ENCODE peak calls at places on chromosomes 7 and 10, in four cellular contexts. One of them, this sample, is unnamed.

GRCh38 chr10:26365681-26366327 is 72.3 kb upstream of the APBB1IP start:
- DNase-seq in IMR-90: no peak
- DNase-seq in mesendoderm: no peak
- DNase-seq in mesenchymal stem cell: no peak
- DNase-seq in this sample: peak; percentile 35

GRCh38 chr10:114389429-114389828 is 14.9 kb downstream of the AFAP1L2 start:
- DNase-seq in IMR-90: peak; percentile 52
- DNase-seq in mesendoderm: no peak
- DNase-seq in mesenchymal stem cell: peak; percentile 72
- DNase-seq in this sample: peak; percentile 65

GRCh38 chr7:106329408-106329807 is 44.6 kb upstream of the NAMPT start:
- DNase-seq in IMR-90: no peak
- DNase-seq in mesendoderm: no peak
- DNase-seq in mesenchymal stem cell: peak; percentile 3
- DNase-seq in this sample: peak; percentile 63

GRCh38 chr10:125343118-125343752 is 182.9 kb upstream of the CTBP2 start:
- DNase-seq in IMR-90: peak; percentile 36
- DNase-seq in mesendoderm: peak; percentile 48
- DNase-seq in mesenchymal stem cell: peak; percentile 45
- DNase-seq in this sample: peak; percentile 24

GRCh38 chr7:70595741-70596574 is 536.0 kb upstream of the GALNT17 start:
- DNase-seq in IMR-90: no peak
- DNase-seq in mesendoderm: peak; percentile 51
- DNase-seq in mesenchymal stem cell: no peak
- DNase-seq in this sample: no peak

GRCh38 chr10:29951441-29951931 is 107.9 kb downstream of the JCAD start:
- DNase-seq in IMR-90: peak; percentile 74
- DNase-seq in mesendoderm: no peak
- DNase-seq in mesenchymal stem cell: peak; percentile 56
- DNase-seq in this sample: peak; percentile 52

GRCh38 chr7:95553939-95554338 is 42.4 kb downstream of the PDK4 start:
- DNase-seq in IMR-90: no peak
- DNase-seq in mesendoderm: no peak
- DNase-seq in mesenchymal stem cell: peak; percentile 27
- DNase-seq in this sample: no peak

GRCh38 chr7:665751-666453 is 60.6 kb upstream of the DNAAF5 start:
- DNase-seq in IMR-90: no peak
- DNase-seq in mesendoderm: peak; percentile 35
- DNase-seq in mesenchymal stem cell: no peak
- DNase-seq in this sample: no peak

GRCh38 chr10:68697106-68697505 is 23.9 kb upstream of the CCAR1 start:
- DNase-seq in IMR-90: no peak
- DNase-seq in mesendoderm: no peak
- DNase-seq in mesenchymal stem cell: no peak
- DNase-seq in this sample: no peak

GRCh38 chr10:103859161-103860141 is 4.1 kb upstream of the SH3PXD2A start:
- DNase-seq in IMR-90: peak; percentile 74
- DNase-seq in mesendoderm: peak; percentile 81
- DNase-seq in mesenchymal stem cell: peak; percentile 88
- DNase-seq in this sample: peak; percentile 88

GRCh38 chr10:100362570-100363496 is 15.8 kb downstream of the SCD start:
- DNase-seq in IMR-90: no peak
- DNase-seq in mesendoderm: no peak
- DNase-seq in mesenchymal stem cell: no peak
- DNase-seq in this sample: no peak

GRCh38 chr10:28250782-28251181 is 52.1 kb downstream of the MPP7 start:
- DNase-seq in IMR-90: peak; percentile 51
- DNase-seq in mesendoderm: no peak
- DNase-seq in mesenchymal stem cell: peak; percentile 30
- DNase-seq in this sample: peak; percentile 74

GRCh38 chr7:114989531-114989930 is 67.6 kb downstream of the MDFIC start:
- DNase-seq in IMR-90: no peak
- DNase-seq in mesendoderm: no peak
- DNase-seq in mesenchymal stem cell: peak; percentile 49
- DNase-seq in this sample: no peak

GRCh38 chr7:114988755-114989154 is 66.9 kb downstream of the MDFIC start:
- DNase-seq in IMR-90: peak; percentile 83
- DNase-seq in mesendoderm: no peak
- DNase-seq in mesenchymal stem cell: peak; percentile 63
- DNase-seq in this sample: no peak

GRCh38 chr7:114986181-114986800 is 64.4 kb downstream of the MDFIC start:
- DNase-seq in IMR-90: no peak
- DNase-seq in mesendoderm: no peak
- DNase-seq in mesenchymal stem cell: no peak
- DNase-seq in this sample: no peak

GRCh38 chr7:114986805-114987204 is 64.9 kb downstream of the MDFIC start:
- DNase-seq in IMR-90: peak; percentile 31
- DNase-seq in mesendoderm: peak; percentile 28
- DNase-seq in mesenchymal stem cell: peak; percentile 37
- DNase-seq in this sample: no peak

DNA sequence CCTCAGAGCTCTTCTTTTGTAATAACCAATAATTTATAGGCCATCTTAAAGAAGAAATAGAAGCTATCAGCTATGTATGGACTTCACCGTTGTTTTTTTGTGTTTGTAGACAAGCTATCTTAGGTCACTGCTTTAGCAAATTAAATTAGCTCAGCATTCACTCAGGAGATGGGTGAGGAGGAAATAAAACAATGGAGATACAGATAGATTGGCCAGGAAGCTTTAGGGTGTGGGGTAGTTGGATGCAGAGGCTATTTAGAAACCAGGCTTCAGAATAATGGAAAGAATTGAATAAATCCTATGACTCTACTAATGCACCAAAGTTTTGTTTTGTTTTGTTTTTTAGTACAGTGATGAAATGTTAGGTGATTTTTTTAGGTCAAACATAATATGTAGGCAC is 66.1 kb downstream of the MDFIC start:
- DNase-seq in IMR-90: no peak
- DNase-seq in mesendoderm: no peak
- DNase-seq in mesenchymal stem cell: no peak
- DNase-seq in this sample: no peak
- H3K4me1 ChIP-seq in IMR-90: peaks cover 4% of the 10 kb centered on the region
- H3K4me1 ChIP-seq in mesendoderm: peaks cover 8% of the 10 kb centered on the region
- H3K4me1 ChIP-seq in mesenchymal stem cell: no peaks in the 10 kb centered on the region
- H3K4me1 ChIP-seq in this sample: peaks cover 3% of the 10 kb centered on the region

DNA sequence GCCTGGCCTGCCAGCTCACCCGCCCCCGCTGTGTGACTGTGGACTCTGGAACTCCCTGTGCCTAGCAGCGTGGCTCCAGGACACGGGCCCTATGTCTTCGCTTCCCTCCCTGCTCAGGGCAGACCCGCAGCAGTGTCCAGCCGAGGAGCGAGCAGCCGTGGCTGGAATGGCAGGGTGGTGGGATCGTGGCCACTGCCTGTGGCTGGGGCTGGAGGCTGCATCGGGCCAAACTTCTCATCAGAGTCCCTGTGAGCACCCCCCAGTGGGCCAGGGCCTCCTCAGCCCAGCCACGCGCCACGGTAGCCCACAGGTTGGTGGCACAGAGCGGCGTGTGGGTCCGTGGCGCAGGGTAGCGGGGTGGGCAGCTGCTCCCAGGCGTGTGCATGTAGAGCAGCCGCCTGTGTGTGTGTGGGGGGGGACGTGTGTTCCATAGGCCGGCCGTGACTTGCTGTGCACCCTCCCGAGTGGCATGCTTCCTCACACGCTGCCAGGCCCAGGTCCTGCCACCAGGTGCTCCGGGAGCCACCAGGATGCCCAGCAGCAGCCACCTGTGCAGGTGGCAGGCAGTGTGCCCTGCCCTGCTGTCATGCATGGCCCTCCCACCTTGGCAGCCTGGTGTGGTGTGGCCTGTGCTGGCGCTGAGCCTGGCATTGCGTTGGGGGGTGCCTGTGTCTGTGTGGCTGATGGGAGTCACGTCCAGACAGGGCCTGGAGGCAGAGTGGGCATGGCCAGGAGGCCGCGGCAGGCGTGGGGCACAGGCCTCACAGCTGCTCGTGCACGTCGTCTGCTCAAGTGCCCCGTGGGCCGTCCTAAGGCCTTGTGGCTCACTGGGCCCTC is 8.4 kb downstream of the TTYH3 start:
- DNase-seq in IMR-90: no peak
- DNase-seq in mesendoderm: no peak
- DNase-seq in mesenchymal stem cell: no peak
- DNase-seq in this sample: peak; percentile 74
- H3K79me1 ChIP-seq in IMR-90: peaks cover 95% of the 10 kb centered on the region
- H3K79me1 ChIP-seq in mesendoderm: peaks cover 25% of the 10 kb centered on the region
- H3K79me1 ChIP-seq in mesenchymal stem cell: no peaks in the 10 kb centered on the region
- H3K79me1 ChIP-seq in this sample: peaks cover 10% of the 10 kb centered on the region

GRCh38 chr10:48383393-48383792 is 76.9 kb downstream of the MAPK8 start:
- DNase-seq in IMR-90: no peak
- DNase-seq in mesendoderm: peak; percentile 92
- DNase-seq in mesenchymal stem cell: no peak
- DNase-seq in this sample: peak; percentile 89

GRCh38 chr10:48381971-48382370 is 75.5 kb downstream of the MAPK8 start:
- DNase-seq in IMR-90: no peak
- DNase-seq in mesendoderm: no peak
- DNase-seq in mesenchymal stem cell: no peak
- DNase-seq in this sample: no peak

GRCh38 chr10:48378675-48379074 is 72.2 kb downstream of the MAPK8 start:
- DNase-seq in IMR-90: no peak
- DNase-seq in mesendoderm: no peak
- DNase-seq in mesenchymal stem cell: no peak
- DNase-seq in this sample: no peak

GRCh38 chr10:48384699-48384982 is 78.2 kb downstream of the MAPK8 start:
- DNase-seq in IMR-90: no peak
- DNase-seq in mesendoderm: no peak
- DNase-seq in mesenchymal stem cell: peak; percentile 21
- DNase-seq in this sample: no peak

GRCh38 chr10:48382982-48383381 is 76.5 kb downstream of the MAPK8 start:
- DNase-seq in IMR-90: no peak
- DNase-seq in mesendoderm: no peak
- DNase-seq in mesenchymal stem cell: no peak
- DNase-seq in this sample: no peak
- H2BK5ac ChIP-seq in IMR-90: no peak overlapping the region
- H2BK5ac ChIP-seq in mesendoderm: no peak overlapping the region
- H2BK5ac ChIP-seq in mesenchymal stem cell: no peak overlapping the region
- H2BK5ac ChIP-seq in this sample: no peak overlapping the region

DNA sequence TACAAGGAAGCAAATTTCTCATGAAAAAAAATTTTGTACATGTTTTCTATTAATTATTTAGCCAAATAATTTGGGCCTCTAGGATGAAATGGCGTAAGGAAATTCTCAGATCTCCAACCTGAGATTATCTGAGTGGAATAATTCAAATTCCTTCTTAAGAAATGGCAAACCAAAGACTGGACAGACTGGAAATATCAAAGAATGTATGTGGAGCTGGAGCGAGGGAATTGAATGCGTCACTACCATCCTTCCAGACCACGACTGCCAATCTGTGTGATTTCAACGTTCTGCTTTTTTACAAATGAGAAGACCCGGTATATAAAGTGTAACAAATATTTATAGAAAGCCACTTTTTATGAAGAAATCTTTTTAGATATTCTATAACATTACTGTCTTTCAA is 12.4 kb upstream of the BLNK start:
- DNase-seq in IMR-90: no peak
- DNase-seq in mesendoderm: no peak
- DNase-seq in mesenchymal stem cell: no peak
- DNase-seq in this sample: peak; percentile 70
- H3K4me1 ChIP-seq in IMR-90: no peaks in the 10 kb centered on the region
- H3K4me1 ChIP-seq in mesendoderm: no peaks in the 10 kb centered on the region
- H3K4me1 ChIP-seq in mesenchymal stem cell: peaks cover 4% of the 10 kb centered on the region
- H3K4me1 ChIP-seq in this sample: peaks cover 12% of the 10 kb centered on the region

GRCh38 chr10:79096514-79096913 is 27.7 kb downstream of the ZMIZ1 start:
- DNase-seq in IMR-90: no peak
- DNase-seq in mesendoderm: peak; percentile 63
- DNase-seq in mesenchymal stem cell: no peak
- DNase-seq in this sample: no peak

GRCh38 chr10:79097021-79097695 is 28.4 kb downstream of the ZMIZ1 start:
- DNase-seq in IMR-90: peak; percentile 74
- DNase-seq in mesendoderm: no peak
- DNase-seq in mesenchymal stem cell: no peak
- DNase-seq in this sample: no peak

GRCh38 chr10:79093658-79094411 is 25.1 kb downstream of the ZMIZ1 start:
- DNase-seq in IMR-90: peak; percentile 81
- DNase-seq in mesendoderm: peak; percentile 98
- DNase-seq in mesenchymal stem cell: peak; percentile 94
- DNase-seq in this sample: no peak

GRCh38 chr10:79094412-79095175 is 25.8 kb downstream of the ZMIZ1 start:
- DNase-seq in IMR-90: no peak
- DNase-seq in mesendoderm: no peak
- DNase-seq in mesenchymal stem cell: peak; percentile 49
- DNase-seq in this sample: no peak

DNA sequence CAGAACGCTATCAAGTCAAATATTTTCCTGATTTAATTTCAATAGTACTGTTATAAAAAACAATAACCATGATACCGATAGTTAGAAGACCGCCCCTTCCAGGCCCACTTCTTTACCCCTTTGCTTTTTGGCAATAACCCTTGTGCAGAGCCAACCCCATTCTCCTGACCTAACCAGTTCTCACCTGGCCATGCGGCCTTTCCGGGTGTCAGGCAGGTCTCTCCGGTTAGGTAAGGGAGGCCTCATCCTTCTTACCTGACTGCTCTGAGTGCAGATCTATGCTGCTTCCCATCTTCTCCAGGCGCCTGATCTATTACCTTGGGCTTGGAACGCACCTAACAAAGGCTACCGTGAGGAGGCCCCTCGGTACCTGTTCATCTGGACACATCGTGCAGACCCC is 26.6 kb downstream of the ZMIZ1 start:
- DNase-seq in IMR-90: no peak
- DNase-seq in mesendoderm: no peak
- DNase-seq in mesenchymal stem cell: no peak
- DNase-seq in this sample: no peak
- H3K79me1 ChIP-seq in IMR-90: peaks cover 95% of the 10 kb centered on the region
- H3K79me1 ChIP-seq in mesendoderm: peaks cover 45% of the 10 kb centered on the region
- H3K79me1 ChIP-seq in mesenchymal stem cell: no peaks in the 10 kb centered on the region
- H3K79me1 ChIP-seq in this sample: no peaks in the 10 kb centered on the region

GRCh38 chr10:123102673-123103072 is 33.1 kb upstream of the HMX3 start:
- DNase-seq in IMR-90: no peak
- DNase-seq in mesendoderm: no peak
- DNase-seq in mesenchymal stem cell: no peak
- DNase-seq in this sample: no peak
- H2BK5ac ChIP-seq in IMR-90: no peak overlapping the region
- H2BK5ac ChIP-seq in mesendoderm: no peak overlapping the region
- H2BK5ac ChIP-seq in mesenchymal stem cell: no peak overlapping the region
- H2BK5ac ChIP-seq in this sample: no peak overlapping the region

This sample was measured in trophoblast cell.